ENCODE peak calls at places on chromosomes 12 and 14, in nine cellular contexts. One of them, this sample, is unnamed.

GRCh38 chr12:105083551-105084105 is 630 bp downstream of the ALDH1L2 start:
- DNase-seq in lung: peak; percentile 54
- DNase-seq in GM23338: peak; percentile 37
- DNase-seq in CD8-positive, alpha-beta memory T cell: no peak
- DNase-seq in upper lobe of right lung: peak; percentile 74
- DNase-seq in effector memory CD4-positive, alpha-beta T cell: no peak
- DNase-seq in left ventricle myocardium inferior: peak; percentile 68
- DNase-seq in right cardiac atrium: peak; percentile 86
- DNase-seq in cardiac muscle cell: peak; percentile 19
- DNase-seq in this sample: no peak

GRCh38 chr12:80681287-80681686 is 26.1 kb upstream of the MYF6 start:
- DNase-seq in lung: no peak
- DNase-seq in GM23338: no peak
- DNase-seq in CD8-positive, alpha-beta memory T cell: no peak
- DNase-seq in upper lobe of right lung: no peak
- DNase-seq in effector memory CD4-positive, alpha-beta T cell: no peak
- DNase-seq in left ventricle myocardium inferior: no peak
- DNase-seq in right cardiac atrium: no peak
- DNase-seq in cardiac muscle cell: no peak
- DNase-seq in this sample: no peak

GRCh38 chr14:68249534-68250517 is 430.2 kb downstream of the RAD51B start:
- DNase-seq in lung: no peak
- DNase-seq in GM23338: no peak
- DNase-seq in CD8-positive, alpha-beta memory T cell: no peak
- DNase-seq in upper lobe of right lung: no peak
- DNase-seq in effector memory CD4-positive, alpha-beta T cell: no peak
- DNase-seq in left ventricle myocardium inferior: no peak
- DNase-seq in right cardiac atrium: no peak
- DNase-seq in cardiac muscle cell: no peak
- DNase-seq in this sample: no peak

GRCh38 chr14:56118611-56119181 is 485 bp downstream of the PELI2 start:
- DNase-seq in lung: no peak
- DNase-seq in GM23338: peak; percentile 42
- DNase-seq in CD8-positive, alpha-beta memory T cell: peak; percentile 51
- DNase-seq in upper lobe of right lung: peak; percentile 77
- DNase-seq in effector memory CD4-positive, alpha-beta T cell: peak; percentile 4
- DNase-seq in left ventricle myocardium inferior: peak; percentile 41
- DNase-seq in right cardiac atrium: peak; percentile 76
- DNase-seq in cardiac muscle cell: no peak
- DNase-seq in this sample: peak; percentile 42

GRCh38 chr14:62084020-62084419 is 321.8 kb downstream of the SNAPC1 start:
- DNase-seq in lung: no peak
- DNase-seq in GM23338: no peak
- DNase-seq in CD8-positive, alpha-beta memory T cell: no peak
- DNase-seq in upper lobe of right lung: no peak
- DNase-seq in effector memory CD4-positive, alpha-beta T cell: no peak
- DNase-seq in left ventricle myocardium inferior: no peak
- DNase-seq in right cardiac atrium: no peak
- DNase-seq in cardiac muscle cell: no peak
- DNase-seq in this sample: peak; percentile 71

GRCh38 chr14:20376071-20376588 is 32.7 kb downstream of the PARP2 start:
- DNase-seq in lung: no peak
- DNase-seq in GM23338: no peak
- DNase-seq in CD8-positive, alpha-beta memory T cell: no peak
- DNase-seq in upper lobe of right lung: no peak
- DNase-seq in effector memory CD4-positive, alpha-beta T cell: no peak
- DNase-seq in left ventricle myocardium inferior: no peak
- DNase-seq in right cardiac atrium: no peak
- DNase-seq in cardiac muscle cell: no peak
- DNase-seq in this sample: no peak

GRCh38 chr14:25406818-25407217 is 356.9 kb upstream of the STXBP6 start:
- DNase-seq in lung: no peak
- DNase-seq in GM23338: peak; percentile 90
- DNase-seq in CD8-positive, alpha-beta memory T cell: no peak
- DNase-seq in upper lobe of right lung: no peak
- DNase-seq in effector memory CD4-positive, alpha-beta T cell: no peak
- DNase-seq in left ventricle myocardium inferior: no peak
- DNase-seq in right cardiac atrium: no peak
- DNase-seq in cardiac muscle cell: peak; percentile 79
- DNase-seq in this sample: peak; percentile 9

GRCh38 chr14:23864856-23865255 is 88.7 kb upstream of the DHRS4 start:
- DNase-seq in lung: no peak
- DNase-seq in GM23338: no peak
- DNase-seq in CD8-positive, alpha-beta memory T cell: no peak
- DNase-seq in upper lobe of right lung: no peak
- DNase-seq in effector memory CD4-positive, alpha-beta T cell: no peak
- DNase-seq in left ventricle myocardium inferior: no peak
- DNase-seq in right cardiac atrium: no peak
- DNase-seq in cardiac muscle cell: no peak
- DNase-seq in this sample: no peak

GRCh38 chr12:120740871-120741270 is 15.2 kb downstream of the ACADS start:
- DNase-seq in lung: no peak
- DNase-seq in GM23338: no peak
- DNase-seq in CD8-positive, alpha-beta memory T cell: no peak
- DNase-seq in upper lobe of right lung: no peak
- DNase-seq in effector memory CD4-positive, alpha-beta T cell: no peak
- DNase-seq in left ventricle myocardium inferior: no peak
- DNase-seq in right cardiac atrium: no peak
- DNase-seq in cardiac muscle cell: no peak
- DNase-seq in this sample: no peak

GRCh38 chr14:38198425-38198824 is 9.3 kb upstream of the SSTR1 start:
- DNase-seq in lung: no peak
- DNase-seq in GM23338: peak; percentile 5
- DNase-seq in CD8-positive, alpha-beta memory T cell: no peak
- DNase-seq in upper lobe of right lung: no peak
- DNase-seq in effector memory CD4-positive, alpha-beta T cell: no peak
- DNase-seq in left ventricle myocardium inferior: no peak
- DNase-seq in right cardiac atrium: no peak
- DNase-seq in cardiac muscle cell: no peak
- DNase-seq in this sample: no peak

GRCh38 chr14:90778468-90779255 is 37.6 kb downstream of the TTC7B start:
- DNase-seq in lung: no peak
- DNase-seq in GM23338: no peak
- DNase-seq in CD8-positive, alpha-beta memory T cell: no peak
- DNase-seq in upper lobe of right lung: no peak
- DNase-seq in effector memory CD4-positive, alpha-beta T cell: no peak
- DNase-seq in left ventricle myocardium inferior: no peak
- DNase-seq in right cardiac atrium: no peak
- DNase-seq in cardiac muscle cell: no peak
- DNase-seq in this sample: no peak

GRCh38 chr12:67689339-67689738 is 40.8 kb downstream of the DYRK2 start:
- DNase-seq in lung: no peak
- DNase-seq in GM23338: no peak
- DNase-seq in CD8-positive, alpha-beta memory T cell: no peak
- DNase-seq in upper lobe of right lung: no peak
- DNase-seq in effector memory CD4-positive, alpha-beta T cell: no peak
- DNase-seq in left ventricle myocardium inferior: no peak
- DNase-seq in right cardiac atrium: no peak
- DNase-seq in cardiac muscle cell: no peak
- DNase-seq in this sample: no peak

GRCh38 chr14:74917646-74918081 is 5.4 kb downstream of the RPS6KL1 start:
- DNase-seq in lung: no peak
- DNase-seq in GM23338: no peak
- DNase-seq in CD8-positive, alpha-beta memory T cell: no peak
- DNase-seq in upper lobe of right lung: no peak
- DNase-seq in effector memory CD4-positive, alpha-beta T cell: no peak
- DNase-seq in left ventricle myocardium inferior: peak; percentile 80
- DNase-seq in right cardiac atrium: peak; percentile 93
- DNase-seq in cardiac muscle cell: no peak
- DNase-seq in this sample: no peak

GRCh38 chr14:100131181-100131580 is 28.3 kb downstream of the DEGS2 start:
- DNase-seq in lung: peak; percentile 56
- DNase-seq in GM23338: peak; percentile 53
- DNase-seq in CD8-positive, alpha-beta memory T cell: no peak
- DNase-seq in upper lobe of right lung: no peak
- DNase-seq in effector memory CD4-positive, alpha-beta T cell: no peak
- DNase-seq in left ventricle myocardium inferior: no peak
- DNase-seq in right cardiac atrium: no peak
- DNase-seq in cardiac muscle cell: no peak
- DNase-seq in this sample: no peak

GRCh38 chr14:100135073-100135472 is 24.4 kb downstream of the DEGS2 start:
- DNase-seq in lung: no peak
- DNase-seq in GM23338: no peak
- DNase-seq in CD8-positive, alpha-beta memory T cell: no peak
- DNase-seq in upper lobe of right lung: no peak
- DNase-seq in effector memory CD4-positive, alpha-beta T cell: no peak
- DNase-seq in left ventricle myocardium inferior: no peak
- DNase-seq in right cardiac atrium: no peak
- DNase-seq in cardiac muscle cell: no peak
- DNase-seq in this sample: no peak

GRCh38 chr14:100134591-100134990 is 24.9 kb downstream of the DEGS2 start:
- DNase-seq in lung: no peak
- DNase-seq in GM23338: no peak
- DNase-seq in CD8-positive, alpha-beta memory T cell: no peak
- DNase-seq in upper lobe of right lung: no peak
- DNase-seq in effector memory CD4-positive, alpha-beta T cell: no peak
- DNase-seq in left ventricle myocardium inferior: no peak
- DNase-seq in right cardiac atrium: no peak
- DNase-seq in cardiac muscle cell: no peak
- DNase-seq in this sample: no peak

GRCh38 chr14:100132161-100132902 is 27.1 kb downstream of the DEGS2 start:
- DNase-seq in lung: peak; percentile 53
- DNase-seq in GM23338: no peak
- DNase-seq in CD8-positive, alpha-beta memory T cell: no peak
- DNase-seq in upper lobe of right lung: no peak
- DNase-seq in effector memory CD4-positive, alpha-beta T cell: no peak
- DNase-seq in left ventricle myocardium inferior: no peak
- DNase-seq in right cardiac atrium: no peak
- DNase-seq in cardiac muscle cell: no peak
- DNase-seq in this sample: no peak

DNA sequence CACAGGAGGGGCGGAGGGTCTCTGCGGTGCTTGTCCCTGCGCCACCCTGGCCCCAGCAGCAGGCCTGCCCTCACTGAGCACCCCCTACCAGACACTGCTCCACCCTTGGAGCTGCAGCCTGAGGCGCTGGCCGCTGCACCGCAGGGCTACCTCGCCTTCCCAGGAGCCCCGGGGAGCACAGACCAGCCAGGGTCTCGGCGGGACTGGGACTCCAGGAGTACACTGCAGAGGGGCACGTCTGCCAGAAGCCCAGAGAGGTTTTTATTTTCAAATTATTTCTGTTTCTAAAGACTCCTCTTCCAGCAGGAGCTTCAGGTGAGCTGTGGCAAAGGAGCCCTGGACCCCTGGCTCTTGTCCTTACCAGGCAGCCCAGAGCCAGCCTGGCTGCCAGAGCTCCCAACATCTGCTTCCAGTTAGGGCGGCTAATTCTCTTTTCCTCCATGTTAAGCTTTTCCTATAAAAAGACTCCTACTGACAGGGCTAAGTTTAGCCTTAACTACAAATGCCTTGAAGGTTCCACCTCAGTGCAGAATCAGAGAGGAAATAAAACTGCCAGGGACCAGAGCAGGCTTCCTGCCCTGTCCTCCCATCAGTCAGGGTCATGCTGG is 26.4 kb downstream of the DEGS2 start:
- DNase-seq in lung: no peak
- DNase-seq in GM23338: no peak
- DNase-seq in CD8-positive, alpha-beta memory T cell: no peak
- DNase-seq in upper lobe of right lung: no peak
- DNase-seq in effector memory CD4-positive, alpha-beta T cell: no peak
- DNase-seq in left ventricle myocardium inferior: no peak
- DNase-seq in right cardiac atrium: no peak
- DNase-seq in cardiac muscle cell: no peak
- DNase-seq in this sample: no peak
- H3K4me1 ChIP-seq in lung: peaks cover 2% of the 10 kb centered on the region
- H3K4me1 ChIP-seq in GM23338: peaks cover 4% of the 10 kb centered on the region
- H3K4me1 ChIP-seq in CD8-positive, alpha-beta memory T cell: no peaks in the 10 kb centered on the region
- H3K4me1 ChIP-seq in upper lobe of right lung: peaks cover 10% of the 10 kb centered on the region
- H3K4me1 ChIP-seq in effector memory CD4-positive, alpha-beta T cell: no peaks in the 10 kb centered on the region
- H3K4me1 ChIP-seq in left ventricle myocardium inferior: peaks cover 20% of the 10 kb centered on the region
- H3K4me1 ChIP-seq in right cardiac atrium: peaks cover 2% of the 10 kb centered on the region
- H3K4me1 ChIP-seq in cardiac muscle cell: no peaks in the 10 kb centered on the region
- H3K4me1 ChIP-seq in this sample: no peaks in the 10 kb centered on the region

DNA sequence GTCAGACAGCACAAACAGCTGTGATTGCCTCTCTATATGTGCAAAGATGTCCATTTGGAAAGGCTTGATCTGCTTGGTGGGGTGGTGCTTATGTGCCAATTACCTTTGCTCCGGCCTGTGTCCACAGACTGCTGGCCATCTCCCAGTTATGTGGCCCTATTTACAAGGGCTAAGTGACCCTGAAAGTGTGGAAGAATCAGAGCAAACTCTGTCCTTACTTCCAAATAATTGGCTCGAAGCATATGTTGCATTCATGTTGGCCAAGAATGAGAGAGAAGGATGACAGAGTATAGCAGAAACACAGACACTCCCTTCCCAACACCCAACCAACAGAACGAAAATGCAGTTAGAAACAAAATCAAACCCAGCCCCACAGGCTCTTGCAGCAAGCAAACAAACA is 167.2 kb downstream of the CRADD start:
- DNase-seq in lung: no peak
- DNase-seq in GM23338: no peak
- DNase-seq in CD8-positive, alpha-beta memory T cell: no peak
- DNase-seq in upper lobe of right lung: no peak
- DNase-seq in effector memory CD4-positive, alpha-beta T cell: no peak
- DNase-seq in left ventricle myocardium inferior: no peak
- DNase-seq in right cardiac atrium: no peak
- DNase-seq in cardiac muscle cell: no peak
- DNase-seq in this sample: no peak
- H3K27ac ChIP-seq in lung: no peak overlapping the region
- H3K27ac ChIP-seq in GM23338: no peak overlapping the region
- H3K27ac ChIP-seq in CD8-positive, alpha-beta memory T cell: no peak overlapping the region
- H3K27ac ChIP-seq in upper lobe of right lung: no peak overlapping the region
- H3K27ac ChIP-seq in effector memory CD4-positive, alpha-beta T cell: no peak overlapping the region
- H3K27ac ChIP-seq in left ventricle myocardium inferior: peak overlapping the region; percentile 24
- H3K27ac ChIP-seq in right cardiac atrium: no peak overlapping the region
- H3K27ac ChIP-seq in cardiac muscle cell: no peak overlapping the region
- H3K27ac ChIP-seq in this sample: no peak overlapping the region

DNA sequence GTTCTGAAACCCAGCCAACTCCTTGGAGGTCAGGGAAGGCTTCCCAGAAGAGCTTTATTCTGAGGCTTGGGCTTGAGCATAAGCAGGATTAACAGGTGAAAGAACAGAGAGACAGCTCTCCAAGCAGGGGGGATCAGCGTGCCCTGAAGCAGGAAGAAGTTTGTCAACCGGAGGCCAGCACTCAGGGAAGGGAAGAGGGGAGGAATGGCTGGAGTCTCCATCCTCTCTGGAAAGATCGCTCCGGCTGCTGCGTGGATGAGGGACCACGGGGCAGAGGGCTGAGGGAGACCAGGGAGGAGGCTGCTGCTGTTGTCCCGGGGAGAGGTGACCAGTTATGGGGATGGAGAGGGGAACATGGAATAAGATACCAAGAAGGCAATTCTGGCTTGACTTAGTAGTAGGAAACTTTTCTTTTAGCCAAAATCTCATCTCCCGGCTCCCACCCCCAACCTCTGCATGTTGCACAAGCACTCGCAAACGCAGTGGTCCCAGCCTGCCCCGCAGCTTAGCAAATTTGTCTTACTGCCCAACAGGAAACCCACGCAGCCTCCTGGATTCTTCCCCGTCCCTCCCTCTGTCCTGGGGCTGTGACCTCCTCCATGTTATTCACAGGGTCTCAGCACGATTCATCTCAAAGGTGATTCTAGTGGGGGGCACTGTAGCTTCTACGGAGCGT is 1.2 kb upstream of the SSH1 start:
- DNase-seq in lung: no peak
- DNase-seq in GM23338: no peak
- DNase-seq in CD8-positive, alpha-beta memory T cell: peak; percentile 51
- DNase-seq in upper lobe of right lung: no peak
- DNase-seq in effector memory CD4-positive, alpha-beta T cell: no peak
- DNase-seq in left ventricle myocardium inferior: no peak
- DNase-seq in right cardiac atrium: no peak
- DNase-seq in cardiac muscle cell: no peak
- DNase-seq in this sample: peak; percentile 13
- H3K4me3 ChIP-seq in lung: no peak overlapping the region
- H3K4me3 ChIP-seq in GM23338: peak overlapping the region; percentile 77
- H3K4me3 ChIP-seq in CD8-positive, alpha-beta memory T cell: peak overlapping the region; percentile 66
- H3K4me3 ChIP-seq in upper lobe of right lung: peak overlapping the region; percentile 62
- H3K4me3 ChIP-seq in effector memory CD4-positive, alpha-beta T cell: peak overlapping the region; percentile 57
- H3K4me3 ChIP-seq in left ventricle myocardium inferior: peak overlapping the region; percentile 84
- H3K4me3 ChIP-seq in right cardiac atrium: peak overlapping the region; percentile 90
- H3K4me3 ChIP-seq in cardiac muscle cell: peak overlapping the region; percentile 58
- H3K4me3 ChIP-seq in this sample: peak overlapping the region; percentile 22

GRCh38 chr14:103634156-103634555 is 5.1 kb downstream of the KLC1 start:
- DNase-seq in lung: no peak
- DNase-seq in GM23338: no peak
- DNase-seq in CD8-positive, alpha-beta memory T cell: no peak
- DNase-seq in upper lobe of right lung: no peak
- DNase-seq in effector memory CD4-positive, alpha-beta T cell: no peak
- DNase-seq in left ventricle myocardium inferior: no peak
- DNase-seq in right cardiac atrium: no peak
- DNase-seq in cardiac muscle cell: no peak
- DNase-seq in this sample: no peak
- H3K4me1 ChIP-seq in lung: peaks cover 16% of the 10 kb centered on the region
- H3K4me1 ChIP-seq in GM23338: peaks cover 15% of the 10 kb centered on the region
- H3K4me1 ChIP-seq in CD8-positive, alpha-beta memory T cell: peaks cover 51% of the 10 kb centered on the region
- H3K4me1 ChIP-seq in upper lobe of right lung: peaks cover 60% of the 10 kb centered on the region
- H3K4me1 ChIP-seq in effector memory CD4-positive, alpha-beta T cell: peaks cover 26% of the 10 kb centered on the region
- H3K4me1 ChIP-seq in left ventricle myocardium inferior: peaks cover 100% of the 10 kb centered on the region
- H3K4me1 ChIP-seq in right cardiac atrium: peaks cover 13% of the 10 kb centered on the region
- H3K4me1 ChIP-seq in cardiac muscle cell: peaks cover 6% of the 10 kb centered on the region
- H3K4me1 ChIP-seq in this sample: peaks cover 16% of the 10 kb centered on the region

This sample was measured in DND-41.